ENCODE peak calls at places on chromosomes 16 and 17, in four cellular contexts. M, C, R and T are unnamed samples.

GRCh38 chr16:88073201-88073721 is 122.0 kb downstream of the BANP start:
- DNase-seq in M (no peak), R (no peak), C (no peak), T (no peak)

GRCh38 chr16:11562411-11562810 is 24.3 kb downstream of the LITAF start:
- DNase-seq in R (no peak), C (no peak), M (no peak), T (no peak)

GRCh38 chr16:27439273-27440018 is 37.5 kb downstream of the IL21R start:
- DNase-seq in M (no peak), C (no peak), R (no peak), T (no peak)

GRCh38 chr17:15977894-15978293 is 21.6 kb downstream of the ZSWIM7 start:
- DNase-seq in R (no peak), M (no peak), C (no peak), T (no peak)

GRCh38 chr17:9811086-9811485 is 10.8 kb downstream of the GSG1L2 start:
- DNase-seq in R (no peak), M (no peak), C (no peak), T (no peak)

GRCh38 chr17:21530311-21530710 is 154.2 kb downstream of the KCNJ12 start:
- DNase-seq in M (no peak), R (no peak), C (no peak), T (no peak)

GRCh38 chr16:66441586-66442375 is 14.7 kb downstream of the BEAN1 start:
- DNase-seq in C (no peak), R (no peak), M (no peak), T (peak)

GRCh38 chr17:83199500-83200201 is 120.2 kb downstream of the METRNL start:
- DNase-seq in R (no peak), C (no peak), M (no peak), T (peak)

GRCh38 chr17:45719335-45720071 is 64.6 kb upstream of the CRHR1 start:
- DNase-seq in R (no peak), M (no peak), C (peak), T (peak)

GRCh38 chr17:40794466-40794865 is 5.3 kb downstream of the KRT28 start:
- DNase-seq in R (no peak), M (no peak), C (no peak), T (no peak)

GRCh38 chr16:17835118-17835949 is 364.6 kb upstream of the XYLT1 start:
- DNase-seq in R (no peak), M (no peak), C (no peak), T (no peak)

GRCh38 chr17:29615048-29615385 is 7.7 kb downstream of the CORO6 start:
- DNase-seq in R (no peak), C (peak), M (no peak), T (no peak)

GRCh38 chr17:7846063-7846735 is 8.7 kb upstream of the TMEM88 start:
- DNase-seq in C (no peak), M (no peak), R (no peak), T (no peak)

GRCh38 chr17:3712811-3713463 is 10.8 kb upstream of the HASPIN start:
- DNase-seq in C (no peak), R (peak), M (no peak), T (no peak)
- TF ChIP-seq CHD1 in C (no peak), R (no peak), M (no peak), T (no peak)

DNA sequence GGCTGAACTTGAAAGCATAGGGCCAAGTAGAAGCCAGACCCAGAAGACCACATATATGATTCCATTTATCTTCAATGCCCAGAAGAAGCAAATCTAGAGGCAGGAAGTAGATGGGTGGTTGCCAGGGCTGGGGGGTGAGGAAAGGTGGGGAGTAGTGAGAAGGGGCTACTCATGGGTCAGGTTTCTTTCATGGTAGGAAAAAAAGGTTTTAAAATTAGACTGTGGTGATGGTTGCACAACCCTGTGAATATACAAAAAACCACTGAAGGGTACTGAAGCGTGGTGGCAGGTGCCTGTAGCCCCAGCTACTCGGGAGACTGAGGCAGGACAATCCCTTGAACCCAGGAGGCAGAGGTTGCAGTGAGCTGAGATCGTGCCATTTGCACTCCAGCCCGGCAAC is 5.4 kb downstream of the CD2BP2 start:
- DNase-seq in M (no peak), C (no peak), R (peak), T (no peak)
- TF ChIP-seq CHD1 in M (no peak), C (no peak), R (no peak), T (no peak)

GRCh38 chr17:49260011-49260921 is 29.7 kb upstream of the PHOSPHO1 start:
- DNase-seq in M (peak), C (peak), R (no peak), T (peak)
- TF ChIP-seq CHD1 in M (no peak), C (no peak), R (no peak), T (no peak)

GRCh38 chr17:1109606-1110523 is 69.9 kb downstream of the ABR start:
- DNase-seq in C (no peak), R (no peak), M (peak), T (no peak)
- TF ChIP-seq CHD1 in C (no peak), R (no peak), M (no peak), T (no peak)

DNA sequence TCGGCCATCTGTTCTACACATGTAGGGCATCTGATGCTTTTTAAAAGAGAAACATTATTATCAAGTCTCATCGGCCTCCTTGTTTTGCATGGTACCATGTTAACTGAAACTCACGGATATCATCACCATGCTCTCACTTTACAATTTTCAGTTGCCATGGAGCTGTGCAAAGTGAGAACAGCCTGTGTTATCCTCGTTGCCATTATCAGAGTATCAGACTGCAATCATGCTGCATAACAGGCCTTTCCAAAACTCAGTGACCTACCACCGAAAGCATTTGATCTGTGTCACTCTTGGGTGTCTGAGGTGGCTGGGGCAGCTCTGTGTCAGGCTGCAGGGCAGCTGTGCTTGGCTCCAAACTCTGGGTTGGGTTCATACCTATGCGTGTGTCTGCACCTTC is 110.2 kb downstream of the C17orf67 start:
- DNase-seq in M (no peak), R (no peak), C (no peak), T (no peak)
- TF ChIP-seq CHD1 in M (no peak), R (no peak), C (no peak), T (no peak)